ENCODE peak calls at places on chromosomes 2 and 18, in nine cellular contexts. K is fibroblast of lung, F is esophagus squamous epithelium, Z is DND-41, M is mucosa of descending colon, Y is psoas muscle, E is MM.1S, D is HCT116, G is A549. V is an unnamed sample.

GRCh38 chr2:217538719-217539118 is 464.1 kb downstream of the TNS1 start:
- DNase-seq in G (no peak), E (no peak), K (peak; percentile 44), F (no peak), Y (no peak), Z (no peak), D (no peak), M (no peak), V (no peak)

GRCh38 chr2:241846406-241846805 is 12.3 kb downstream of the PDCD1 start:
- DNase-seq in G (no peak), K (no peak), E (no peak), M (no peak), F (no peak), D (no peak), Z (no peak), Y (no peak), V (no peak)

GRCh38 chr2:165401285-165401852 is 68.1 kb upstream of the CSRNP3 start:
- DNase-seq in M (peak; percentile 59), K (peak; percentile 73), Z (peak; percentile 23), D (peak; percentile 56), F (no peak), G (peak; percentile 78), E (peak; percentile 60), Y (no peak), V (no peak)

GRCh38 chr2:184113691-184114403 is 484.5 kb upstream of the ZNF804A start:
- DNase-seq in F (no peak), D (no peak), K (peak; percentile 2), G (no peak), M (no peak), Y (no peak), Z (no peak), E (no peak), V (no peak)

GRCh38 chr18:10508546-10508945 is 17.3 kb upstream of the NAPG start:
- DNase-seq in G (no peak), D (no peak), K (no peak), Z (no peak), Y (no peak), F (no peak), M (no peak), E (no peak), V (no peak)

GRCh38 chr2:72925328-72925943 is 8.1 kb downstream of the EMX1 start:
- DNase-seq in Y (no peak), E (no peak), F (no peak), G (no peak), K (no peak), D (no peak), Z (no peak), M (no peak), V (no peak)

GRCh38 chr2:179311071-179311470 is 46.4 kb upstream of the SESTD1 start:
- DNase-seq in K (no peak), F (no peak), E (no peak), M (no peak), Z (no peak), Y (no peak), D (no peak), G (no peak), V (no peak)

GRCh38 chr2:154194917-154195643 is 323.4 kb downstream of the GALNT13 start:
- DNase-seq in E (no peak), Z (no peak), F (no peak), D (no peak), G (peak; percentile 46), K (no peak), Y (no peak), M (no peak), V (no peak)

GRCh38 chr18:3675446-3675845 is 225.5 kb downstream of the TGIF1 start:
- DNase-seq in Y (no peak), G (peak; percentile 77), F (no peak), Z (no peak), K (peak; percentile 53), E (no peak), M (no peak), D (no peak), V (no peak)

GRCh38 chr18:79947054-79947755 is 4.2 kb downstream of the SLC66A2 start:
- DNase-seq in Z (no peak), K (no peak), G (no peak), E (no peak), F (no peak), Y (peak; percentile 62), M (peak; percentile 16), D (no peak), V (no peak)

GRCh38 chr2:73324126-73324525 is 30.8 kb upstream of the EGR4 start:
- DNase-seq in G (no peak), F (no peak), E (no peak), Z (no peak), M (no peak), D (no peak), Y (no peak), K (no peak), V (no peak)

GRCh38 chr2:26764906-26765305 is 822 bp downstream of the SLC35F6 start:
- DNase-seq in E (no peak), Z (no peak), G (no peak), F (no peak), K (no peak), D (no peak), M (no peak), Y (no peak), V (no peak)

GRCh38 chr2:309148-309969 is 21.5 kb upstream of the ALKAL2 start:
- DNase-seq in Z (peak; percentile 12), M (no peak), F (no peak), G (no peak), D (no peak), Y (no peak), K (peak; percentile 20), E (no peak), V (no peak)

GRCh38 chr2:36147670-36148390 is 207.7 kb upstream of the CRIM1 start:
- DNase-seq in G (no peak), Y (no peak), K (no peak), E (peak; percentile 30), F (no peak), Z (no peak), D (no peak), M (no peak), V (no peak)

GRCh38 chr2:10331702-10332401 is 29.1 kb downstream of the HPCAL1 start:
- DNase-seq in Y (peak; percentile 34), K (no peak), E (no peak), G (no peak), Z (no peak), D (no peak), M (peak; percentile 34), F (no peak), V (no peak)

GRCh38 chr18:46332956-46333355 is 228.8 kb downstream of the HAUS1 start:
- DNase-seq in K (no peak), G (no peak), M (no peak), E (no peak), Z (peak; percentile 15), D (no peak), F (no peak), Y (no peak), V (no peak)

GRCh38 chr2:108414945-108415344 is 34.1 kb upstream of the GCC2 start:
- DNase-seq in Y (no peak), M (no peak), F (no peak), K (no peak), E (no peak), Z (no peak), G (no peak), D (no peak), V (no peak)
- H3K4me1 ChIP-seq in Y (no peaks in the 10 kb centered on the region), M (no peaks in the 10 kb centered on the region), F (no peaks in the 10 kb centered on the region), K (peaks cover 2% of the 10 kb centered on the region), E (no peaks in the 10 kb centered on the region), Z (no peaks in the 10 kb centered on the region), G (peaks cover 35% of the 10 kb centered on the region), D (no peaks in the 10 kb centered on the region), V (no peaks in the 10 kb centered on the region)

GRCh38 chr2:120763516-120763915 is 27.8 kb downstream of the GLI2 start:
- DNase-seq in F (no peak), M (peak; percentile 47), D (no peak), E (no peak), G (peak; percentile 67), K (no peak), Z (no peak), Y (no peak), V (no peak)

GRCh38 chr2:120763931-120764330 is 28.3 kb downstream of the GLI2 start:
- DNase-seq in Y (no peak), Z (no peak), E (no peak), D (no peak), M (no peak), F (no peak), K (no peak), G (no peak), V (no peak)

GRCh38 chr2:120765911-120766757 is 30.5 kb downstream of the GLI2 start:
- DNase-seq in Z (no peak), F (no peak), D (no peak), K (peak; percentile 95), Y (peak; percentile 92), G (peak; percentile 58), E (no peak), M (peak; percentile 67), V (peak; percentile 52)

GRCh38 chr2:120765031-120765910 is 29.6 kb downstream of the GLI2 start:
- DNase-seq in E (no peak), F (no peak), G (no peak), Y (peak; percentile 68), D (no peak), M (no peak), Z (no peak), K (peak; percentile 64), V (no peak)

GRCh38 chr2:120764434-120764833 is 28.8 kb downstream of the GLI2 start:
- DNase-seq in D (no peak), E (no peak), M (no peak), G (no peak), K (no peak), F (no peak), Y (no peak), Z (no peak), V (peak; percentile 1)
- H3K4me1 ChIP-seq in D (no peaks in the 10 kb centered on the region), E (no peaks in the 10 kb centered on the region), M (no peaks in the 10 kb centered on the region), G (peaks cover 77% of the 10 kb centered on the region), K (peaks cover 32% of the 10 kb centered on the region), F (peaks cover 16% of the 10 kb centered on the region), Y (no peaks in the 10 kb centered on the region), Z (no peaks in the 10 kb centered on the region), V (peaks cover 15% of the 10 kb centered on the region)

GRCh38 chr2:62197609-62198236 is 1.8 kb downstream of the B3GNT2 start:
- DNase-seq in E (peak; percentile 21), Z (no peak), D (no peak), K (no peak), G (no peak), M (peak; percentile 63), Y (peak; percentile 66), F (no peak), V (peak; percentile 42)
- H3K4me1 ChIP-seq in E (peaks cover 41% of the 10 kb centered on the region), Z (peaks cover 56% of the 10 kb centered on the region), D (peaks cover 2% of the 10 kb centered on the region), K (peaks cover 2% of the 10 kb centered on the region), G (peaks cover 30% of the 10 kb centered on the region), M (peaks cover 12% of the 10 kb centered on the region), Y (peaks cover 13% of the 10 kb centered on the region), F (peaks cover 30% of the 10 kb centered on the region), V (peaks cover 57% of the 10 kb centered on the region)

DNA sequence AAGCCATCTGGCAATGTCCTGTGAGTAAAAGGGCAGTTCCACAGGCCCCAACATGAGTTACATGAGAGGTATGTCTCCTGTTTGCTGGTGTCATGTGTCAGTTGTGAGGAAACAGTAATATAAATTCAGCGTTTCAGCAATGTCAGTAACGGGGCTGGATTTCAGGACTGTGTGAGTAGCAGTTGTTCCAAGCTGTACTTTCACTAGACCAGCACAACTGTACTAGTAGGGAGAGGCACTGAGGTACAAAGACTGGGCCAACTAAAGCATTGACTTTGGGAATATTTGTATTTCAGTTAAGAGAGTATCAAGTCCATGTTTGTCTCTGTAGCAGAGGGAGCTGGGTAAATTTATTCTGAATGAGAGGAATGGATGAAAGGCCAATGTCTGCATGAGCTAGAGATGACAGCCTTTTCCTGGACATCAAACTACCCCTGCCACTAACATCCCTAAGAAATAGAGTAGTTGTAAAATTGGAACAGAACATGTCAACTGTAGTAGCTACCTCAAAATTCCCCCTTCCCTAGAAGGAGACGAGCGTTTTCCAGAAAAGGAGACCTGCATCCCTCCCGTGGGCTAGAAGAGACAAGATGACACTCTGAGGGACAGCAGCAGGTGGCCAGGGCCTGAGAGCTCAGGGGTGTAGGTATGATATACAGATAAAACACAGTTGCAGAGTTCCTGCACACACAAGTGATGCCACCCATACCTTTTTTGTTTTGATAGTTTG is 24.4 kb downstream of the EIF4E2 start:
- DNase-seq in D (no peak), K (peak; percentile 20), Y (peak; percentile 88), F (no peak), E (no peak), G (no peak), Z (no peak), M (no peak), V (no peak)
- H3K4me1 ChIP-seq in D (peaks cover 3% of the 10 kb centered on the region), K (no peaks in the 10 kb centered on the region), Y (peaks cover 44% of the 10 kb centered on the region), F (no peaks in the 10 kb centered on the region), E (peaks cover 6% of the 10 kb centered on the region), G (no peaks in the 10 kb centered on the region), Z (no peaks in the 10 kb centered on the region), M (peaks cover 10% of the 10 kb centered on the region), V (no peaks in the 10 kb centered on the region)

V was measured in adrenal gland.